ENCODE peak calls at places on chromosomes 4 and X, in seven cellular contexts. O, V, Q, C, D, K and U are unnamed samples.

GRCh38 chrX:93420635-93421034 is 252.7 kb downstream of the NAP1L3 start:
- DNase-seq in V (no peak), C (no peak), D (no peak), O (no peak), Q (no peak), K (no peak), U (no peak)

GRCh38 chr4:84878090-84878489 is 88.4 kb downstream of the WDFY3 start:
- DNase-seq in Q (no peak), K (no peak), C (no peak), D (no peak), V (no peak), O (peak; percentile 92), U (peak; percentile 90)

GRCh38 chrX:2784026-2784425 is 32.2 kb downstream of the XG start:
- DNase-seq in D (no peak), K (no peak), C (no peak), O (peak; percentile 21), Q (no peak), V (no peak), U (no peak)

GRCh38 chrX:116749943-116750342 is 287.2 kb upstream of the CT83 start:
- DNase-seq in C (no peak), Q (no peak), O (peak; percentile 27), K (no peak), D (no peak), V (no peak), U (no peak)

GRCh38 chrX:18892881-18893280 is 91.0 kb downstream of the PHKA2 start:
- DNase-seq in D (no peak), Q (no peak), O (no peak), K (no peak), C (no peak), V (no peak), U (no peak)

GRCh38 chr4:9762823-9763475 is 18.5 kb upstream of the DRD5 start:
- DNase-seq in Q (no peak), C (peak; percentile 85), D (peak; percentile 69), O (peak; percentile 76), K (peak; percentile 19), V (peak; percentile 38), U (peak; percentile 83)

GRCh38 chr4:128427832-128428366 is 140.3 kb upstream of the PGRMC2 start:
- DNase-seq in Q (no peak), V (no peak), K (no peak), D (peak; percentile 62), O (peak; percentile 78), C (no peak), U (peak; percentile 83)

GRCh38 chrX:110755061-110755460 is 40.6 kb downstream of the CHRDL1 start:
- DNase-seq in C (no peak), V (no peak), D (no peak), O (peak; percentile 47), Q (no peak), K (no peak), U (peak; percentile 53)

GRCh38 chr4:176298664-176299063 is 21.1 kb upstream of the SPCS3 start:
- DNase-seq in K (no peak), O (no peak), Q (no peak), C (no peak), V (no peak), D (no peak), U (no peak)

GRCh38 chrX:110241816-110242215 is 76.1 kb downstream of the AMMECR1 start:
- DNase-seq in V (no peak), K (no peak), D (no peak), O (peak; percentile 40), C (no peak), Q (no peak), U (peak; percentile 63)

GRCh38 chr4:39616651-39617050 is 22.0 kb downstream of the SMIM14 start:
- DNase-seq in O (peak; percentile 50), K (no peak), D (no peak), V (no peak), C (no peak), Q (no peak), U (peak; percentile 61)

GRCh38 chr4:19776021-19776459 is 475.7 kb upstream of the SLIT2 start:
- DNase-seq in C (peak; percentile 17), K (no peak), V (no peak), Q (no peak), D (no peak), O (peak; percentile 69), U (peak; percentile 89)

GRCh38 chrX:9767375-9767774 is 1.7 kb upstream of the GPR143 start:
- DNase-seq in V (no peak), O (no peak), C (no peak), K (no peak), Q (no peak), D (no peak), U (no peak)

GRCh38 chr4:143711543-143712159 is 11.2 kb upstream of the FREM3 start:
- DNase-seq in O (no peak), V (no peak), K (no peak), D (peak; percentile 8), C (no peak), Q (no peak), U (no peak)

GRCh38 chr4:90357117-90357710 is 230.0 kb downstream of the CCSER1 start:
- DNase-seq in D (peak; percentile 10), C (peak; percentile 69), K (no peak), V (no peak), Q (no peak), O (peak; percentile 38), U (peak; percentile 67)

GRCh38 chr4:163679189-163679588 is 184.7 kb downstream of the TMA16 start:
- DNase-seq in Q (no peak), V (no peak), O (no peak), K (no peak), C (no peak), D (peak; percentile 34), U (peak; percentile 15)

GRCh38 chrX:41470706-41471105 is 23.6 kb downstream of the NYX start:
- DNase-seq in O (no peak), D (no peak), C (no peak), Q (no peak), K (no peak), V (no peak), U (no peak)

GRCh38 chr4:147418206-147418605 is 62.7 kb upstream of the EDNRA start:
- DNase-seq in V (no peak), D (no peak), O (no peak), C (no peak), K (no peak), Q (no peak), U (no peak)

GRCh38 chr4:127400736-127401346 is 231.9 kb upstream of the INTU start:
- DNase-seq in Q (no peak), D (peak; percentile 66), C (peak; percentile 67), K (peak; percentile 39), O (peak; percentile 84), V (peak; percentile 35), U (peak; percentile 76)

GRCh38 chrX:313546-313945 is 5.0 kb downstream of the GTPBP6 start:
- DNase-seq in Q (no peak), V (no peak), K (no peak), C (no peak), D (no peak), O (no peak), U (no peak)

GRCh38 chr4:43242611-43243010 is 350.1 kb downstream of the GRXCR1 start:
- DNase-seq in Q (no peak), V (no peak), O (peak; percentile 64), D (peak; percentile 25), C (no peak), K (no peak), U (peak; percentile 66)

GRCh38 chr4:25666031-25666630 is 10.5 kb downstream of the SLC34A2 start:
- DNase-seq in Q (no peak), O (no peak), V (no peak), D (no peak), C (no peak), K (no peak), U (no peak)

GRCh38 chr4:63901311-63901710 is 507.9 kb downstream of the TECRL start:
- DNase-seq in D (no peak), Q (no peak), C (no peak), O (no peak), K (no peak), V (no peak), U (no peak)

GRCh38 chr4:102826105-102826889 is 1.1 kb downstream of the UBE2D3 start:
- DNase-seq in Q (no peak), K (peak; percentile 76), C (no peak), D (peak; percentile 26), O (no peak), V (no peak), U (no peak)

GRCh38 chrX:53997751-53998150 is 46.5 kb downstream of the PHF8 start:
- DNase-seq in Q (no peak), C (no peak), V (no peak), K (no peak), O (no peak), D (no peak), U (no peak)

GRCh38 chr4:182969651-182970279 is 52.6 kb upstream of the DCTD start:
- DNase-seq in C (no peak), Q (no peak), O (no peak), K (no peak), D (peak; percentile 92), V (no peak), U (no peak)

GRCh38 chrX:14899607-14900006 is 26.4 kb downstream of the MOSPD2 start:
- DNase-seq in O (peak; percentile 39), Q (no peak), D (no peak), C (no peak), V (no peak), K (no peak), U (peak; percentile 58)

GRCh38 chr4:182643801-182644311 is 273.3 kb downstream of the DCTD start:
- DNase-seq in O (peak; percentile 90), Q (no peak), V (no peak), K (no peak), D (no peak), C (peak; percentile 64), U (peak; percentile 59)

GRCh38 chrX:24526616-24527015 is 61.5 kb downstream of the PDK3 start:
- DNase-seq in O (no peak), V (no peak), D (no peak), C (no peak), K (no peak), Q (no peak), U (no peak)

GRCh38 chrX:11135483-11136185 is 24.5 kb downstream of the HCCS start:
- DNase-seq in D (no peak), K (no peak), V (no peak), C (no peak), Q (no peak), O (no peak), U (no peak)

GRCh38 chrX:34734383-34734782 is 77.3 kb upstream of the TMEM47 start:
- DNase-seq in V (no peak), C (no peak), Q (no peak), O (peak; percentile 12), K (no peak), D (no peak), U (peak; percentile 30)